ENCODE peak calls at places on chromosomes 3 and 15, in four cellular contexts. One of them, this sample, is unnamed.
A peak's percentile ranks its signal among the peaks of the same experiment; 100 is the strongest.

GRCh38 chr15:41648770-41649169 is 11.4 kb upstream of the MGA start:
- DNase-seq in H1: no peak
- DNase-seq in SK-N-SH: no peak
- DNase-seq in K562: no peak
- DNase-seq in this sample: no peak

GRCh38 chr3:23481660-23482278 is 278.6 kb downstream of the UBE2E2 start:
- DNase-seq in H1: no peak
- DNase-seq in SK-N-SH: peak; percentile 34
- DNase-seq in K562: no peak
- DNase-seq in this sample: no peak

GRCh38 chr3:63383040-63383439 is 104.9 kb downstream of the SYNPR start:
- DNase-seq in H1: no peak
- DNase-seq in SK-N-SH: no peak
- DNase-seq in K562: no peak
- DNase-seq in this sample: no peak

GRCh38 chr3:41159581-41160189 is 39.6 kb upstream of the CTNNB1 start:
- DNase-seq in H1: no peak
- DNase-seq in SK-N-SH: no peak
- DNase-seq in K562: no peak
- DNase-seq in this sample: no peak

GRCh38 chr15:36626984-36627383 is 47.6 kb downstream of the CDIN1 start:
- DNase-seq in H1: no peak
- DNase-seq in SK-N-SH: no peak
- DNase-seq in K562: no peak
- DNase-seq in this sample: no peak

GRCh38 chr3:10926831-10927521 is 65.6 kb upstream of the SLC6A1 start:
- DNase-seq in H1: no peak
- DNase-seq in SK-N-SH: no peak
- DNase-seq in K562: no peak
- DNase-seq in this sample: no peak

GRCh38 chr3:175200391-175200790 is 341.3 kb downstream of the NAALADL2 start:
- DNase-seq in H1: no peak
- DNase-seq in SK-N-SH: no peak
- DNase-seq in K562: no peak
- DNase-seq in this sample: no peak

GRCh38 chr3:12750223-12750622 is 8.8 kb downstream of the TMEM40 start:
- DNase-seq in H1: no peak
- DNase-seq in SK-N-SH: no peak
- DNase-seq in K562: peak; percentile 59
- DNase-seq in this sample: no peak

GRCh38 chr15:64247906-64248541 is 85.2 kb upstream of the PPIB start:
- DNase-seq in H1: peak; percentile 9
- DNase-seq in SK-N-SH: peak; percentile 6
- DNase-seq in K562: peak; percentile 45
- DNase-seq in this sample: no peak

GRCh38 chr3:165185707-165186327 is 10.4 kb downstream of the SLITRK3 start:
- DNase-seq in H1: no peak
- DNase-seq in SK-N-SH: peak; percentile 64
- DNase-seq in K562: peak; percentile 44
- DNase-seq in this sample: peak; percentile 53

GRCh38 chr15:55403531-55403930 is 4.6 kb downstream of the CCPG1 start:
- DNase-seq in H1: no peak
- DNase-seq in SK-N-SH: no peak
- DNase-seq in K562: peak; percentile 26
- DNase-seq in this sample: no peak

GRCh38 chr3:185693985-185694675 is 108.0 kb downstream of the SENP2 start:
- DNase-seq in H1: no peak
- DNase-seq in SK-N-SH: no peak
- DNase-seq in K562: no peak
- DNase-seq in this sample: no peak

GRCh38 chr3:132268956-132269355 is 48.3 kb upstream of the ACP3 start:
- DNase-seq in H1: no peak
- DNase-seq in SK-N-SH: no peak
- DNase-seq in K562: peak; percentile 8
- DNase-seq in this sample: peak; percentile 58

GRCh38 chr15:66942649-66943390 is 122.6 kb upstream of the SMAD3 start:
- DNase-seq in H1: no peak
- DNase-seq in SK-N-SH: no peak
- DNase-seq in K562: no peak
- DNase-seq in this sample: no peak

GRCh38 chr3:136332776-136333175 is 82.6 kb downstream of the PCCB start:
- DNase-seq in H1: no peak
- DNase-seq in SK-N-SH: no peak
- DNase-seq in K562: no peak
- DNase-seq in this sample: no peak

GRCh38 chr15:32698773-32699390 is 18.9 kb upstream of the GREM1 start:
- DNase-seq in H1: no peak
- DNase-seq in SK-N-SH: no peak
- DNase-seq in K562: no peak
- DNase-seq in this sample: no peak

DNA sequence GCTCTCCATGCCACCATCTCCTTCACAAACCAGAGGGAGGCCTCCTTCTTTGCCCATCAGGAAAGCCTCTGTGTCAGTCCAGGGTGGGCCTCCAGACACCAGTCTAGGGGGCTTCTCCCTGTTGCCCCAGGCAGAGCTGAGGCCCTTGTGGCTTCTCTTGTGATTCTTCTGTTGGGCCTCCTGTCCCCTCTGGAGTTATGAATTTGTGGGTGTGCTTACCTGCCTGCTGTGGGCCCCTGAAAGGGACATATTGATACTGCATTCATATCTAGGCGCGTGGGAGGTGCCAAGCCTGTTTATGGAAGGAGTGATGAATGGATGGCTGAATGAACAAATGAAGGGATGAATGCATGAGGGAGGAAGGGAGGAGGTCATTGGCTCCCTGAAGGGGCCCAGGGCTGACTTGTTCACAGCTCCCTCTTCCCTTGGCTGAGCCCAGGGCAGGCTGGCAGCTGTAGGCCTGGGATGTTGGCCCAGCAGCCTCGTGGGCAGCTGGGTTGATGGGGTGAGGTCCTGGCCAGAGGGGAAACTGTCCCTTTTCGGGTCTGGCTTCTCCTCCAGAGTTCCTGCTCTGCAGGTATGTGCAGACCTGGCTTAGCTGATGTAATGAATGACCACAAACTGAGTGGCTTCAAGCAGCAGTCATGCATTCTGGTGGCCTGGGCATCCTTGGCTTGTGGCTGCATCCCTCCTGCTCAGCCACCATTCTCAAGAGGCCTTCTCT is 195.4 kb downstream of the GOLGA6L6 start:
- DNase-seq in H1: no peak
- DNase-seq in SK-N-SH: no peak
- DNase-seq in K562: peak; percentile 17
- DNase-seq in this sample: peak; percentile 7
- TF ChIP-seq TEAD4 in H1: no peak
- TF ChIP-seq TEAD4 in SK-N-SH: no peak
- TF ChIP-seq TEAD4 in K562: no peak
- TF ChIP-seq TEAD4 in this sample: no peak

GRCh38 chr15:23877502-23878412 is 190.7 kb upstream of the NDN start:
- DNase-seq in H1: no peak
- DNase-seq in SK-N-SH: peak; percentile 68
- DNase-seq in K562: peak; percentile 41
- DNase-seq in this sample: peak; percentile 83
- TF ChIP-seq TEAD4 in H1: no peak
- TF ChIP-seq TEAD4 in SK-N-SH: no peak
- TF ChIP-seq TEAD4 in K562: no peak
- TF ChIP-seq TEAD4 in this sample: no peak

GRCh38 chr3:49387721-49388120 is 24.1 kb downstream of the RHOA start:
- DNase-seq in H1: no peak
- DNase-seq in SK-N-SH: no peak
- DNase-seq in K562: no peak
- DNase-seq in this sample: no peak
- TF ChIP-seq TEAD4 in H1: no peak
- TF ChIP-seq TEAD4 in SK-N-SH: no peak
- TF ChIP-seq TEAD4 in K562: no peak
- TF ChIP-seq TEAD4 in this sample: no peak

GRCh38 chr3:139523166-139523565 is 16.4 kb downstream of the RBP1 start:
- DNase-seq in H1: no peak
- DNase-seq in SK-N-SH: no peak
- DNase-seq in K562: no peak
- DNase-seq in this sample: no peak
- TF ChIP-seq TEAD4 in H1: no peak
- TF ChIP-seq TEAD4 in SK-N-SH: no peak
- TF ChIP-seq TEAD4 in K562: no peak
- TF ChIP-seq TEAD4 in this sample: no peak

GRCh38 chr15:45169608-45170480 is 17.9 kb downstream of the SHF start:
- DNase-seq in H1: no peak
- DNase-seq in SK-N-SH: peak; percentile 92
- DNase-seq in K562: no peak
- DNase-seq in this sample: no peak
- TF ChIP-seq TEAD4 in H1: no peak
- TF ChIP-seq TEAD4 in SK-N-SH: no peak
- TF ChIP-seq TEAD4 in K562: no peak
- TF ChIP-seq TEAD4 in this sample: no peak